ENCODE peak calls at places on chromosome 4, in ten cellular contexts. S is C1 segment of cervical spinal cord; C is ELF-1; W is T-helper 17 cell; D is activated gamma-delta T cell treated with anti-CD3 and anti-CD28 coated beads, Interleukin-2, amount 50 U/mL, for 16 hours; R is neural crest cell; M is cardiac fibroblast; H is GM13977; B is HFF-Myc; Z is naive thymus-derived CD8-positive, alpha-beta T cell. V is an unnamed sample.

GRCh38 chr4:43525646-43526045 is 633.1 kb downstream of the GRXCR1 start:
- DNase-seq in H (no peak), R (no peak), W (no peak), M (no peak), S (no peak), B (no peak), D (no peak), Z (no peak), C (no peak), V (no peak)

GRCh38 chr4:88609387-88609786 is 17.1 kb downstream of the HERC3 start:
- DNase-seq in H (no peak), W (no peak), S (no peak), C (no peak), R (no peak), Z (no peak), D (no peak), B (no peak), M (no peak), V (no peak)

GRCh38 chr4:174454815-174455473 is 67.3 kb downstream of the HPGD start:
- DNase-seq in D (no peak), Z (no peak), M (no peak), H (no peak), S (no peak), R (no peak), C (no peak), B (no peak), W (no peak), V (no peak)

GRCh38 chr4:107834241-107834856 is 9.6 kb downstream of the SGMS2 start:
- DNase-seq in D (no peak), S (no peak), C (no peak), M (no peak), W (no peak), R (no peak), B (no peak), H (no peak), Z (no peak), V (no peak)

GRCh38 chr4:85761803-85762202 is 286.9 kb downstream of the ARHGAP24 start:
- DNase-seq in S (no peak), B (no peak), R (no peak), C (no peak), D (no peak), Z (no peak), H (no peak), W (no peak), M (peak; percentile 91), V (no peak)

GRCh38 chr4:16136321-16136720 is 52.5 kb upstream of the PROM1 start:
- DNase-seq in S (no peak), H (no peak), Z (no peak), C (no peak), R (no peak), M (no peak), B (no peak), D (no peak), W (no peak), V (no peak)

GRCh38 chr4:54256491-54257167 is 27.5 kb downstream of the PDGFRA start:
- DNase-seq in R (no peak), D (no peak), W (no peak), B (no peak), C (no peak), Z (no peak), H (no peak), S (no peak), M (no peak), V (no peak)

GRCh38 chr4:67428819-67429218 is 116.5 kb downstream of the CENPC start:
- DNase-seq in R (no peak), Z (no peak), H (no peak), D (no peak), W (no peak), B (no peak), S (no peak), C (no peak), M (no peak), V (no peak)

GRCh38 chr4:53371843-53372521 is 5.5 kb upstream of the FIP1L1 start:
- DNase-seq in S (no peak), H (no peak), W (no peak), D (no peak), B (no peak), R (no peak), Z (no peak), M (no peak), C (no peak), V (no peak)

GRCh38 chr4:40548256-40548655 is 81.4 kb downstream of the RBM47 start:
- DNase-seq in C (no peak), B (no peak), H (no peak), W (no peak), M (no peak), R (no peak), Z (no peak), S (no peak), D (no peak), V (no peak)

GRCh38 chr4:88138561-88138960 is 19.9 kb downstream of the ABCG2 start:
- DNase-seq in M (peak; percentile 74), S (no peak), Z (no peak), D (no peak), W (no peak), C (no peak), R (no peak), B (peak; percentile 29), H (no peak), V (no peak)

GRCh38 chr4:144578681-144579080 is 67.3 kb upstream of the HHIP start:
- DNase-seq in H (no peak), W (no peak), B (no peak), D (no peak), S (no peak), R (no peak), M (no peak), Z (no peak), C (no peak), V (no peak)

GRCh38 chr4:94613248-94613647 is 144.5 kb upstream of the BMPR1B start:
- DNase-seq in B (no peak), C (no peak), D (no peak), S (no peak), M (no peak), H (no peak), Z (no peak), W (no peak), R (no peak), V (no peak)

GRCh38 chr4:23930750-23931488 is 41.1 kb upstream of the PPARGC1A start:
- DNase-seq in Z (no peak), D (no peak), M (peak; percentile 80), B (no peak), H (no peak), W (no peak), S (peak; percentile 57), C (peak; percentile 29), R (no peak), V (no peak)

GRCh38 chr4:97585274-97585673 is 558.0 kb downstream of the STPG2 start:
- DNase-seq in Z (no peak), H (no peak), D (no peak), B (no peak), C (no peak), S (no peak), W (no peak), M (no peak), R (no peak), V (no peak)

GRCh38 chr4:5747746-5748365 is 36.9 kb downstream of the EVC start:
- DNase-seq in R (no peak), M (peak; percentile 99), B (peak; percentile 85), D (no peak), W (no peak), Z (no peak), S (no peak), H (no peak), C (no peak), V (no peak)

GRCh38 chr4:47383829-47384427 is 79.6 kb downstream of the COMMD8 start:
- DNase-seq in H (peak; percentile 40), C (no peak), Z (peak; percentile 33), S (peak; percentile 25), B (peak; percentile 2), M (peak; percentile 54), R (no peak), W (no peak), D (no peak), V (peak; percentile 56)

GRCh38 chr4:39464886-39465501 is 6.1 kb downstream of the LIAS start:
- DNase-seq in C (peak; percentile 34), H (peak; percentile 36), R (no peak), S (no peak), W (no peak), Z (no peak), B (peak; percentile 63), D (no peak), M (peak; percentile 83), V (no peak)

GRCh38 chr4:81757706-81758105 is 286.0 kb upstream of the RASGEF1B start:
- DNase-seq in C (peak; percentile 61), R (no peak), H (no peak), B (no peak), W (no peak), M (peak; percentile 23), S (no peak), D (no peak), Z (no peak), V (no peak)

GRCh38 chr4:164949448-164950118 is 27.9 kb downstream of the TRIM61 start:
- DNase-seq in H (no peak), W (no peak), M (no peak), D (no peak), B (no peak), Z (no peak), C (peak; percentile 40), S (no peak), R (no peak), V (no peak)

GRCh38 chr4:81502561-81502960 is 30.9 kb upstream of the RASGEF1B start:
- DNase-seq in M (no peak), H (no peak), S (no peak), R (no peak), C (no peak), B (no peak), W (no peak), Z (no peak), D (no peak), V (no peak)

GRCh38 chr4:7854697-7855370 is 84.8 kb downstream of the AFAP1 start:
- DNase-seq in C (no peak), B (no peak), M (no peak), H (peak; percentile 53), S (no peak), W (peak; percentile 59), R (no peak), D (peak; percentile 47), Z (peak; percentile 85), V (no peak)

GRCh38 chr4:140726776-140727500 is 29.2 kb downstream of the TBC1D9 start:
- DNase-seq in B (no peak), H (no peak), W (no peak), R (no peak), D (no peak), S (no peak), Z (no peak), C (peak; percentile 43), M (peak; percentile 27), V (no peak)

GRCh38 chr4:140247237-140247636 is 93.3 kb upstream of the MAML3 start:
- DNase-seq in H (no peak), R (no peak), M (no peak), D (no peak), Z (no peak), C (no peak), B (no peak), W (no peak), S (no peak), V (no peak)

GRCh38 chr4:5424211-5424610 is 284.1 kb downstream of the EVC2 start:
- DNase-seq in B (no peak), W (no peak), R (no peak), Z (no peak), D (no peak), M (no peak), H (no peak), S (no peak), C (no peak), V (no peak)

GRCh38 chr4:9608300-9608699 is 164.1 kb downstream of the DEFB131A start:
- DNase-seq in M (no peak), S (no peak), D (no peak), R (no peak), C (no peak), B (no peak), Z (no peak), H (no peak), W (no peak), V (no peak)

GRCh38 chr4:48692897-48693296 is 87.2 kb downstream of the FRYL start:
- DNase-seq in R (no peak), H (no peak), B (no peak), Z (no peak), W (no peak), D (no peak), C (no peak), M (no peak), S (no peak), V (no peak)

GRCh38 chr4:145153181-145153903 is 27.0 kb downstream of the OTUD4 start:
- DNase-seq in S (no peak), B (no peak), W (no peak), M (no peak), Z (no peak), C (no peak), H (no peak), D (no peak), R (no peak), V (no peak)